ENCODE peak calls at places on chromosomes 16 and 17, in nine cellular contexts. One of them, this sample, is unnamed. For H3K4me1, the result is how much of the 10 kb centered on the place peaks cover.

GRCh38 chr16:81445143-81445922 is 725 bp downstream of the CMIP start:
- DNase-seq in GM12878: no peak
- DNase-seq in breast epithelium: peak
- DNase-seq in IMR-90: peak
- DNase-seq in HCT116: no peak
- DNase-seq in thyroid gland: peak
- DNase-seq in A549: no peak
- DNase-seq in esophagus muscularis mucosa: no peak
- DNase-seq in stomach: peak
- DNase-seq in this sample: peak

GRCh38 chr16:8194795-8195194 is 395.5 kb downstream of the TMEM114 start:
- DNase-seq in A549: peak
- DNase-seq in thyroid gland: no peak
- DNase-seq in esophagus muscularis mucosa: no peak
- DNase-seq in IMR-90: no peak
- DNase-seq in stomach: no peak
- DNase-seq in HCT116: no peak
- DNase-seq in GM12878: no peak
- DNase-seq in breast epithelium: no peak
- DNase-seq in this sample: no peak

GRCh38 chr16:3590736-3591435 is 13.7 kb upstream of the NLRC3 start:
- DNase-seq in GM12878: no peak
- DNase-seq in esophagus muscularis mucosa: no peak
- DNase-seq in stomach: no peak
- DNase-seq in thyroid gland: no peak
- DNase-seq in IMR-90: no peak
- DNase-seq in A549: no peak
- DNase-seq in HCT116: no peak
- DNase-seq in breast epithelium: no peak
- DNase-seq in this sample: no peak

GRCh38 chr17:64585146-64585545 is 77.0 kb downstream of the SMURF2 start:
- DNase-seq in IMR-90: no peak
- DNase-seq in thyroid gland: no peak
- DNase-seq in A549: no peak
- DNase-seq in esophagus muscularis mucosa: no peak
- DNase-seq in HCT116: no peak
- DNase-seq in GM12878: no peak
- DNase-seq in stomach: no peak
- DNase-seq in breast epithelium: no peak
- DNase-seq in this sample: no peak

GRCh38 chr16:75289189-75289588 is 37.8 kb upstream of the BCAR1 start:
- DNase-seq in esophagus muscularis mucosa: no peak
- DNase-seq in breast epithelium: no peak
- DNase-seq in GM12878: no peak
- DNase-seq in stomach: no peak
- DNase-seq in A549: no peak
- DNase-seq in thyroid gland: peak
- DNase-seq in IMR-90: peak
- DNase-seq in HCT116: peak
- DNase-seq in this sample: no peak

GRCh38 chr16:72940886-72941285 is 107.0 kb downstream of the ZFHX3 start:
- DNase-seq in breast epithelium: no peak
- DNase-seq in thyroid gland: no peak
- DNase-seq in esophagus muscularis mucosa: no peak
- DNase-seq in GM12878: no peak
- DNase-seq in A549: no peak
- DNase-seq in stomach: no peak
- DNase-seq in IMR-90: no peak
- DNase-seq in HCT116: no peak
- DNase-seq in this sample: no peak

GRCh38 chr16:75250809-75251279 is 580 bp downstream of the BCAR1 start:
- DNase-seq in A549: no peak
- DNase-seq in esophagus muscularis mucosa: no peak
- DNase-seq in IMR-90: no peak
- DNase-seq in stomach: peak
- DNase-seq in thyroid gland: peak
- DNase-seq in breast epithelium: no peak
- DNase-seq in HCT116: no peak
- DNase-seq in GM12878: no peak
- DNase-seq in this sample: no peak

GRCh38 chr17:49146620-49147306 is 14.2 kb downstream of the B4GALNT2 start:
- DNase-seq in A549: peak
- DNase-seq in breast epithelium: no peak
- DNase-seq in HCT116: peak
- DNase-seq in stomach: no peak
- DNase-seq in GM12878: no peak
- DNase-seq in thyroid gland: no peak
- DNase-seq in esophagus muscularis mucosa: no peak
- DNase-seq in IMR-90: peak
- DNase-seq in this sample: no peak

GRCh38 chr17:62792122-62792800 is 15.9 kb downstream of the MARCHF10 start:
- DNase-seq in HCT116: peak
- DNase-seq in IMR-90: peak
- DNase-seq in thyroid gland: no peak
- DNase-seq in breast epithelium: no peak
- DNase-seq in stomach: no peak
- DNase-seq in A549: peak
- DNase-seq in GM12878: no peak
- DNase-seq in esophagus muscularis mucosa: no peak
- DNase-seq in this sample: no peak

GRCh38 chr16:89831810-89832328 is 3.6 kb downstream of the SPIRE2 start:
- DNase-seq in esophagus muscularis mucosa: no peak
- DNase-seq in A549: no peak
- DNase-seq in IMR-90: no peak
- DNase-seq in breast epithelium: no peak
- DNase-seq in HCT116: no peak
- DNase-seq in GM12878: no peak
- DNase-seq in thyroid gland: no peak
- DNase-seq in stomach: no peak
- DNase-seq in this sample: no peak

GRCh38 chr17:81537856-81538555 is 9.8 kb downstream of the FSCN2 start:
- DNase-seq in HCT116: no peak
- DNase-seq in thyroid gland: no peak
- DNase-seq in A549: no peak
- DNase-seq in IMR-90: no peak
- DNase-seq in stomach: no peak
- DNase-seq in GM12878: no peak
- DNase-seq in esophagus muscularis mucosa: no peak
- DNase-seq in breast epithelium: no peak
- DNase-seq in this sample: no peak

DNA sequence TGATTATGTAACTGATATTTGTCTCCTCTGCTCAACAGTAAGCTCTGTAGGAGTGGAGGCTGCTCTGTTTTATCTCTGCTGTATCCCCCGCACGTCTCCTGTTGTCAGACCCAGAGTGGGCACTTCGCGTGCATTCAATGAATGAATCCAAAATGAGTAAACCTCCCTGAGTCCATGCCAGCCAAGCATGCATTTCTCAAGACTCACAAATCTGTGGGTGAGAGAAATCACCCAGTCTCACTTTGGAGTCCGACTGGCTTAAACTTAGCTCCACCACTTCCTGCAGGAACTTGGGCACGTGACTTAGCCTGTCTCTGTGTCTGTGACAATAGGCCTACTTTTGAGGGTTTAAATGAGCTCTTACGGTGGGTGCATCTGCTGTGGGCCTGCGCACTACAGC is 3.7 kb downstream of the PNPO start:
- DNase-seq in IMR-90: no peak
- DNase-seq in thyroid gland: no peak
- DNase-seq in esophagus muscularis mucosa: no peak
- DNase-seq in HCT116: no peak
- DNase-seq in stomach: no peak
- DNase-seq in GM12878: no peak
- DNase-seq in breast epithelium: no peak
- DNase-seq in A549: no peak
- DNase-seq in this sample: peak
- H3K4me1 ChIP-seq in IMR-90: under half
- H3K4me1 ChIP-seq in thyroid gland: half or more
- H3K4me1 ChIP-seq in esophagus muscularis mucosa: half or more
- H3K4me1 ChIP-seq in HCT116: under half
- H3K4me1 ChIP-seq in stomach: half or more
- H3K4me1 ChIP-seq in GM12878: under half
- H3K4me1 ChIP-seq in breast epithelium: under half
- H3K4me1 ChIP-seq in A549: half or more
- H3K4me1 ChIP-seq in this sample: half or more

GRCh38 chr17:55284001-55284884 is 19.5 kb downstream of the HLF start:
- DNase-seq in GM12878: no peak
- DNase-seq in thyroid gland: no peak
- DNase-seq in A549: no peak
- DNase-seq in esophagus muscularis mucosa: no peak
- DNase-seq in breast epithelium: no peak
- DNase-seq in stomach: no peak
- DNase-seq in IMR-90: no peak
- DNase-seq in HCT116: no peak
- DNase-seq in this sample: no peak
- TF ChIP-seq POLR2A in GM12878: no peak
- TF ChIP-seq POLR2A in thyroid gland: no peak
- TF ChIP-seq POLR2A in A549: no peak
- TF ChIP-seq POLR2A in esophagus muscularis mucosa: no peak
- TF ChIP-seq POLR2A in breast epithelium: no peak
- TF ChIP-seq POLR2A in stomach: no peak
- TF ChIP-seq POLR2A in IMR-90: no peak
- TF ChIP-seq POLR2A in HCT116: no peak
- TF ChIP-seq POLR2A in this sample: no peak

DNA sequence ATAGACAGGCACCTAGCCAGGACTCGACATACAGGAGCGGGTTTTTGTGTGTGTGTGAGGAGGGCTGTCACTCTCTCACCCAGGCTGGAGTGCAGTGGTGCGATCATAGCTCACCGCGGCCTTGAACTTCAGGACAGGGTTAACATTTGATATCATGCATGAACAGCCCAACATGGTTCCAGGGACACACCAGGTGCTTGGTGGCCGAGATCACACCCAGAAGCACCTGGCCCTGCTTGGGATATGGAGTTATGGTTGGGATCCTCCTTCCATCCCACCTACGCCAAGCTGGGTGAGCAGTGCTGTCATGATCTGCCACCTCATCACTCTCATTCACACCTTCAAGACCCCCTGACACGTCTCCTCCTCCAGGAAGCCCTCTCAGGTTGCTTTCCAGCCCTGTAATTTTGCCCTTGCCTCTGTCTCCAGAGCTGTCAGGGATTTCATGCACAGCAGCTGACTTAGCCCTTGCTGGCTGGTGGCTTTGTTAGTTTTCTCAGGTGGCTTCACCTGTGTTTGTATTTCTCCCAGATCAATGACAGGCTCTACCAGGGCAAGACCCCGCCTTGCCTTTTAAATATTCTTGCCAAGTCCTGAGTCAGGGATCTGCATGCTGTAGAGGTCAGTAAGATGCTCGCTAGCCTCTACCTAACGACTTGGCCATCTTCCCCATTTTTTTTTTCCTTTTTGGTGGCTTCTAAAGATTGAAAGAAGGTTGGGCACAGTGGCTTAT is 66.3 kb downstream of the OR1D5 start:
- DNase-seq in GM12878: no peak
- DNase-seq in IMR-90: no peak
- DNase-seq in A549: no peak
- DNase-seq in esophagus muscularis mucosa: no peak
- DNase-seq in HCT116: no peak
- DNase-seq in thyroid gland: no peak
- DNase-seq in breast epithelium: no peak
- DNase-seq in stomach: no peak
- DNase-seq in this sample: no peak
- H3K27ac ChIP-seq in GM12878: no peak
- H3K27ac ChIP-seq in IMR-90: no peak
- H3K27ac ChIP-seq in A549: no peak
- H3K27ac ChIP-seq in esophagus muscularis mucosa: peak
- H3K27ac ChIP-seq in HCT116: no peak
- H3K27ac ChIP-seq in thyroid gland: peak
- H3K27ac ChIP-seq in breast epithelium: peak
- H3K27ac ChIP-seq in stomach: peak
- H3K27ac ChIP-seq in this sample: no peak

GRCh38 chr16:28529124-28529523 is 9.7 kb downstream of the NUPR1 start:
- DNase-seq in breast epithelium: no peak
- DNase-seq in esophagus muscularis mucosa: no peak
- DNase-seq in stomach: no peak
- DNase-seq in GM12878: no peak
- DNase-seq in HCT116: no peak
- DNase-seq in A549: no peak
- DNase-seq in IMR-90: no peak
- DNase-seq in thyroid gland: no peak
- DNase-seq in this sample: no peak

GRCh38 chr16:28528463-28528867 is 10.3 kb downstream of the NUPR1 start:
- DNase-seq in esophagus muscularis mucosa: no peak
- DNase-seq in IMR-90: no peak
- DNase-seq in A549: no peak
- DNase-seq in thyroid gland: peak
- DNase-seq in GM12878: no peak
- DNase-seq in HCT116: no peak
- DNase-seq in breast epithelium: no peak
- DNase-seq in stomach: peak
- DNase-seq in this sample: peak

GRCh38 chr16:28527985-28528384 is 10.8 kb downstream of the NUPR1 start:
- DNase-seq in GM12878: no peak
- DNase-seq in HCT116: no peak
- DNase-seq in thyroid gland: no peak
- DNase-seq in esophagus muscularis mucosa: no peak
- DNase-seq in stomach: no peak
- DNase-seq in IMR-90: no peak
- DNase-seq in breast epithelium: no peak
- DNase-seq in A549: no peak
- DNase-seq in this sample: no peak

GRCh38 chr16:28524544-28525179 is 14.1 kb downstream of the NUPR1 start:
- DNase-seq in A549: no peak
- DNase-seq in GM12878: no peak
- DNase-seq in IMR-90: no peak
- DNase-seq in esophagus muscularis mucosa: no peak
- DNase-seq in HCT116: no peak
- DNase-seq in thyroid gland: peak
- DNase-seq in stomach: no peak
- DNase-seq in breast epithelium: no peak
- DNase-seq in this sample: no peak

DNA sequence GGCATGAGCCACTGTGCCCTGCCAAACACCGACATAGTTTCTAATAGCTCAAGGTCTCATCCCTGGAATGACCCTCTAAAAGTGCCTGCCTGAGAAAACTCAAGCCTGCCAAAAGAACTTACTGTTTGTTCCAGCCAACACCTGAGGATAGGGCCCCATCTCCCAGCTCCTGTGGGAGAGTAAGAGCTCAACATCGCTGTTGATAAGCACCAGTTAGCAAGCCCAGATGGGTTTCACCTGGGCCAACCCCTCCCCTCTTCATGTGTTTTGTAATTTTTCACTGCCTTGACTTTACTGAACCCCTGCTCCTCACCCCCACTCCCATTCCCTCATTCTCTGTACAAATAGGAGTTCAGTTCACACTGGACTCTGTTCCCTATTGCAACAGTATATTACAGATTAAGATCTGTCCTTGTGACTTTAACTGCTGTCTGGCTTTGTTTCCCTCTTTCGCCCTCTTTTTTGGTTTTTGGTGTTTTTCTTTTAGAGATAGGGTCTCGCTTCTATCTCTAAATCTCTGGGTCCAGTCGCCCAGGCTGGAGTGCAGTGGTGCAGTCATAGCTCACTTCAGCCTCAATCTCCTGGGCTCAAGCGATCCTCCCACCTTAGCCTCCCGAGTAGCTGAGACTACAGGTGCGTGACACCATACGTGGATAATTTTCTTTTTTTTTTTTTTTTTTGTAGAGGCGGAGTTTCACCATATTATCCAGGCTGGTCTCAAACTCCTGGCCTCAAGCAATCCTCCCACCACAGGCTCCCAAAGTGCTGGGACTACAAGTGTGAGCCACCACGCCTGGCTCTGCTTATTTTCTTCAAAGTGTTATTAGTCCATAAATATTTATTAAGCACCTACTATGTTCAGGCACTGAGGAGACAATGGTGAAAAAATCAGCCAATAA is 12.3 kb downstream of the NUPR1 start:
- DNase-seq in A549: no peak
- DNase-seq in thyroid gland: peak
- DNase-seq in GM12878: no peak
- DNase-seq in stomach: no peak
- DNase-seq in breast epithelium: no peak
- DNase-seq in esophagus muscularis mucosa: no peak
- DNase-seq in IMR-90: no peak
- DNase-seq in HCT116: no peak
- DNase-seq in this sample: peak
- H3K4me1 ChIP-seq in A549: under half
- H3K4me1 ChIP-seq in thyroid gland: half or more
- H3K4me1 ChIP-seq in GM12878: under half
- H3K4me1 ChIP-seq in stomach: under half
- H3K4me1 ChIP-seq in breast epithelium: under half
- H3K4me1 ChIP-seq in esophagus muscularis mucosa: under half
- H3K4me1 ChIP-seq in IMR-90: under half
- H3K4me1 ChIP-seq in HCT116: under half
- H3K4me1 ChIP-seq in this sample: half or more